ENCODE peak calls at places on chromosomes 1 and 21, in six cellular contexts. V is PC-9, B is IMR-90, H is Caco-2, E is esophagus squamous epithelium, F is neural crest cell. A is an unnamed sample.

GRCh38 chr1:51518033-51518729 is 885 bp downstream of the EPS15 start:
- DNase-seq in V (peak), B (peak), E (no peak), F (peak), H (peak), A (peak)

GRCh38 chr1:25744140-25744581 is 55.8 kb upstream of the SELENON start:
- DNase-seq in H (peak), V (no peak), E (no peak), B (peak), F (no peak), A (no peak)

GRCh38 chr21:42593007-42593814 is 60.2 kb upstream of the PDE9A start:
- DNase-seq in F (peak), V (no peak), H (peak), B (peak), E (no peak), A (peak)

GRCh38 chr1:196148367-196148970 is 459.8 kb downstream of the KCNT2 start:
- DNase-seq in H (peak), B (peak), F (no peak), E (no peak), V (no peak), A (peak)

GRCh38 chr21:26389971-26390641 is 183.0 kb downstream of the CYYR1 start:
- DNase-seq in F (no peak), V (peak), H (no peak), B (peak), E (no peak), A (no peak)

GRCh38 chr1:219555802-219556201 is 57.1 kb downstream of the ZC3H11B start:
- DNase-seq in H (no peak), F (no peak), V (no peak), E (no peak), B (peak), A (peak)

GRCh38 chr21:37231247-37231645 is 35.9 kb downstream of the VPS26C start:
- DNase-seq in B (no peak), H (no peak), V (no peak), F (no peak), E (no peak), A (no peak)

GRCh38 chr1:75588779-75589475 is 22.0 kb downstream of the SLC44A5 start:
- DNase-seq in B (no peak), V (no peak), H (no peak), E (no peak), F (no peak), A (peak)

GRCh38 chr1:212466913-212467650 is 34.4 kb downstream of the NENF start:
- DNase-seq in E (no peak), F (no peak), V (peak), H (no peak), B (no peak), A (no peak)

GRCh38 chr1:18100493-18101063 is 7.0 kb upstream of the IGSF21 start:
- DNase-seq in B (peak), V (no peak), F (peak), E (no peak), H (peak), A (peak)

GRCh38 chr1:119083479-119083878 is 57.0 kb downstream of the WARS2 start:
- DNase-seq in E (no peak), V (no peak), H (no peak), F (no peak), B (no peak), A (no peak)

GRCh38 chr1:223344491-223344890 is 19.5 kb downstream of the SUSD4 start:
- DNase-seq in H (no peak), F (no peak), E (no peak), V (no peak), B (no peak), A (no peak)

GRCh38 chr1:222334026-222334680 is 213.8 kb downstream of the HHIPL2 start:
- DNase-seq in F (no peak), B (peak), H (no peak), E (no peak), V (no peak), A (no peak)

GRCh38 chr21:33109574-33110339 is 39.8 kb downstream of the OLIG1 start:
- DNase-seq in H (peak), E (no peak), B (no peak), F (peak), V (no peak), A (no peak)

GRCh38 chr1:204583909-204584632 is 67.9 kb downstream of the MDM4 start:
- DNase-seq in F (no peak), B (no peak), V (no peak), E (no peak), H (no peak), A (no peak)

GRCh38 chr1:178532392-178532791 is 19.5 kb downstream of the TEX35 start:
- DNase-seq in F (peak), E (peak), H (peak), B (peak), V (peak), A (no peak)

GRCh38 chr1:204940591-204940990 is 69.9 kb downstream of the NFASC start:
- DNase-seq in E (no peak), F (no peak), B (peak), V (no peak), H (no peak), A (no peak)

GRCh38 chr1:115062542-115063004 is 26.7 kb downstream of the TSPAN2 start:
- DNase-seq in B (no peak), F (no peak), V (peak), H (no peak), E (peak), A (no peak)

GRCh38 chr1:93979718-93980319 is 70.6 kb upstream of the GCLM start:
- DNase-seq in H (no peak), E (no peak), F (no peak), V (no peak), B (peak), A (peak)

GRCh38 chr1:51907079-51907702 is 28.7 kb upstream of the NRDC start:
- DNase-seq in F (no peak), B (peak), V (no peak), H (no peak), E (no peak), A (no peak)

GRCh38 chr1:12166834-12167492 is at the start of gene TNFRSF1B:
- DNase-seq in B (peak), H (peak), E (no peak), V (no peak), F (peak), A (no peak)

GRCh38 chr21:32886339-32886738 is 114.8 kb upstream of the PAXBP1 start:
- DNase-seq in F (no peak), V (no peak), E (no peak), B (no peak), H (no peak), A (no peak)

DNA sequence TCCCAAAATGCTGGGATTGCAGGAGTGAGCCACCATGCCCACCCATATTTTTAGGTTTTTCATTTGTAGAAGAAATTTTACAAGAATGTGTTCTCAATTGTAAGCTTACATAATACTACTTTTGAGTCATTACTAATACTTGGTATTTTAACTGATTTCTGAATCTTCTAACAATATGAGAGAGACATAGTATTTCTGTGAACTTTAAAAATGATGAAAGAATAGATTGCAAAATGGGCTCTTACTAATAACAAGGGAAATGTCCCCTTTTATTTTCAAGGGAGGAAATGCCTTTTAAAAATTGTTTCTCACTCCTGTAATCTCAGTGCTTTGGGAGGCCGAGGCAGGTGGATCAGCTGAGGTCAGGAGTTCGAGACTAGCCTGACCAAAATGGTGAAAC is 5.9 kb downstream of the AGO3 start:
- DNase-seq in V (no peak), F (no peak), H (no peak), E (no peak), B (no peak), A (no peak)
- TF ChIP-seq CTCF in V (no peak), F (no peak), H (no peak), E (no peak), B (no peak), A (no peak)

GRCh38 chr1:167909691-167910180 is 4.2 kb downstream of the ADCY10 start:
- DNase-seq in V (no peak), F (no peak), B (no peak), E (no peak), H (no peak), A (no peak)

GRCh38 chr1:167911413-167911812 is 2.5 kb downstream of the ADCY10 start:
- DNase-seq in E (no peak), H (no peak), F (no peak), V (no peak), B (no peak), A (peak)

GRCh38 chr1:167913895-167914502 is at the start of gene ADCY10:
- DNase-seq in F (no peak), V (no peak), H (no peak), B (no peak), E (no peak), A (no peak)

GRCh38 chr1:167910530-167910929 is 3.4 kb downstream of the ADCY10 start:
- DNase-seq in V (no peak), B (no peak), H (no peak), E (no peak), F (no peak), A (no peak)

GRCh38 chr1:167912294-167912693 is 1.6 kb downstream of the ADCY10 start:
- DNase-seq in B (no peak), F (no peak), V (no peak), E (no peak), H (no peak), A (no peak)
- TF ChIP-seq CTCF in B (no peak), F (no peak), V (no peak), E (no peak), H (no peak), A (no peak)

GRCh38 chr1:58788259-58788658 is 4.4 kb upstream of the JUN start:
- DNase-seq in F (no peak), V (no peak), E (no peak), B (no peak), H (no peak), A (no peak)
- TF ChIP-seq CTCF in F (no peak), V (no peak), E (no peak), B (no peak), H (no peak), A (no peak)

GRCh38 chr1:57770772-57771171 is 346.9 kb upstream of the DAB1 start:
- DNase-seq in E (no peak), V (no peak), B (peak), F (no peak), H (no peak), A (no peak)
- TF ChIP-seq CTCF in E (no peak), V (peak), B (peak), F (peak), H (no peak), A (peak)

DNA sequence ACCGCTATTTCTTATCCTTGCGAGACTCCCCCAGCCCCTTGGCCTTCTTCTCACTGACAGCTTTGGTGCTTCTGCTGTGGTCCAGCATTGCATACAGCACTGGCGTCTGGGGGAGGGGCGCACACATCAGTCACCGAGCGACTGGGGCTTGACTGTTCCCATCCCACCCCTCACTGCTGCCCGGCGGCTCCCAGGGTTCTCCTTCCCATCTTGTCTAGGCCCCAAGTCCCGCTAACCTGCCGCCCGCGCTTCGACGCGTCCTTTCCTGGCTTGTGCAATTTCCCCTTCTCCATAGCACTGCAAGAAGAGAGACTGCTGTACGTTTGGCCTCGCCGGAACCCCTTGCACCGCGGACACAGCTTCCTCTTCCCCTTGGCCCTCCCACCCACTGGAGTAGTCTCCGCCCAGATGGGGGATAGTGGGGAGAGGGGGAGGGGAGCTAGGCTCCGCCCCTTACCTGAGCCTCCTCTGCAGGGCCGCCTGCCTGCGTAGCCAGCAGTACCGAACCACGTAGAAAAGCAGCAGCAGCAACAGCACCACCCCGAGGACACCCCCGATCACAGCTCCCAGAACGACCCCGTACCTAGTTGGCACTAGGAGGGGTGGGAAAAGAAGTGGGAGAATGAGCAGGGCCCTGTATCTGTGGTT is 3.8 kb downstream of the MPZ start:
- DNase-seq in B (peak), E (peak), H (no peak), V (no peak), F (peak), A (no peak)
- TF ChIP-seq CTCF in B (no peak), E (no peak), H (no peak), V (no peak), F (peak), A (no peak)

DNA sequence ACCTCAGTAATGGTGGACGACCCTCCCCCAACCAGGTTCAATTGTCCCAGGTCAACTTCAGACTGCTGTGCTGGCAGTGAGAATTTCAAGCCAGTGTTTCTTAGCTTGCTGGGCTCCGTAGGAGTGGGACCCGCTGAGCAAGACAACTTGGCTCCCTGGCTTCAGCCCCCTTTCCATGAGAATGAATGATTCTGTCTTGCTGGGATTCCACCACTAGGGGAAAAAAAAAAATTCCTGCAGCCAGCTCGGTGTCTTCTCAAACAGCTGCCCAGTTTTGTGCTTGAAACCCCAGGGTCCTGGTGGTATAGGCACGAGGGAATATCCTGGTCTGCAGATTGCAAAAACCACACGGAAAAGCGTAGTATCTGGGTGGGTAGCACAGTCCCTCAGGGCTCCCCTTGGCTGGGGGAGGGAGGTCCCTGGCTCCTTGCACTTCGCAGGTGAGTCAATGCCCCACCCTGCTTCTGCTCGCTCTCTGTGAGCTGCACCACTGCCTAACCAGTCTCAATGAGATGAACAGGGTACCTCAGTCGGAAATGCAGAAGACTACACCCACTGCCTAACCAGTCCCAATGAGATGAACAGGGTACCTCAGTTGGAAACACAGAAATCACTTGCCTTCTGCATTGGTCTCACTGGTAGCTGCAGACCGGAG is 41.5 kb downstream of the GBP6 start:
- DNase-seq in V (peak), B (no peak), F (no peak), H (no peak), E (no peak), A (no peak)
- TF ChIP-seq CTCF in V (no peak), B (no peak), F (no peak), H (no peak), E (no peak), A (no peak)

GRCh38 chr1:20139776-20140612 is 871 bp downstream of the PLA2G2F start:
- DNase-seq in H (no peak), E (no peak), B (no peak), F (no peak), V (no peak), A (peak)
- TF ChIP-seq CTCF in H (no peak), E (no peak), B (no peak), F (no peak), V (no peak), A (no peak)

GRCh38 chr21:46097826-46098286 is at the start of gene COL6A2:
- DNase-seq in B (peak), E (no peak), F (peak), H (peak), V (no peak), A (no peak)
- TF ChIP-seq CTCF in B (peak), E (no peak), F (peak), H (no peak), V (peak), A (peak)

GRCh38 chr1:37439672-37439995 is 34.7 kb upstream of the ZC3H12A start:
- DNase-seq in V (no peak), E (no peak), B (no peak), H (no peak), F (no peak), A (no peak)
- TF ChIP-seq CTCF in V (no peak), E (no peak), B (no peak), H (no peak), F (no peak), A (no peak)